ENCODE peak calls at places on chromosomes 5 and 9, in five cellular contexts. E, A, W, S and Y are unnamed samples.

GRCh38 chr5:14204785-14205321 is 61.7 kb downstream of the TRIO start:
- DNase-seq in E (peak; percentile 77), A (no peak), W (no peak), S (no peak), Y (no peak)

GRCh38 chr5:143262393-143263174 is 140.9 kb downstream of the NR3C1 start:
- DNase-seq in E (no peak), A (no peak), W (no peak), S (no peak), Y (no peak)

GRCh38 chr9:116687074-116687761 is at the start of gene TRIM32:
- DNase-seq in E (peak; percentile 94), A (peak; percentile 94), W (peak; percentile 80), S (peak; percentile 90), Y (peak; percentile 98)

GRCh38 chr5:67547682-67548081 is 351.1 kb upstream of the CD180 start:
- DNase-seq in E (no peak), A (no peak), W (no peak), S (no peak), Y (no peak)

GRCh38 chr9:114837923-114838322 is 32.1 kb upstream of the TNFSF15 start:
- DNase-seq in E (no peak), A (no peak), W (no peak), S (no peak), Y (no peak)

GRCh38 chr9:123426406-123426805 is 70.4 kb downstream of the CRB2 start:
- DNase-seq in E (no peak), A (no peak), W (no peak), S (no peak), Y (no peak)

GRCh38 chr9:132797861-132798659 is 80.0 kb downstream of the AK8 start:
- DNase-seq in E (no peak), A (no peak), W (no peak), S (no peak), Y (no peak)

GRCh38 chr5:141431286-141431685 is 979 bp downstream of the PCDHGA12 start:
- DNase-seq in E (no peak), A (no peak), W (no peak), S (peak; percentile 23), Y (no peak)

GRCh38 chr9:87497604-87498045 is at the start of gene DAPK1:
- DNase-seq in E (peak; percentile 73), A (no peak), W (no peak), S (peak; percentile 57), Y (peak; percentile 87)

GRCh38 chr5:119368238-119368630 is 12.4 kb downstream of the TNFAIP8 start:
- DNase-seq in E (no peak), A (peak; percentile 48), W (peak; percentile 22), S (no peak), Y (peak; percentile 27)

GRCh38 chr9:101437806-101438232 is 2.2 kb upstream of the ALDOB start:
- DNase-seq in E (no peak), A (no peak), W (no peak), S (no peak), Y (no peak)

GRCh38 chr5:173197375-173197891 is 37.6 kb downstream of the NKX2-5 start:
- DNase-seq in E (no peak), A (no peak), W (no peak), S (no peak), Y (no peak)

GRCh38 chr9:110008663-110009062 is 199.3 kb downstream of the C9orf152 start:
- DNase-seq in E (no peak), A (no peak), W (no peak), S (no peak), Y (no peak)

GRCh38 chr9:128484686-128485413 is 19.7 kb upstream of the GLE1 start:
- DNase-seq in E (no peak), A (no peak), W (no peak), S (no peak), Y (no peak)

GRCh38 chr9:100427366-100428263 is 672 bp downstream of the MSANTD3 start:
- DNase-seq in E (peak; percentile 74), A (no peak), W (no peak), S (peak; percentile 60), Y (peak; percentile 80)